ENCODE peak calls at places on chromosome 4, in six cellular contexts. Z is mesendoderm, Q is H9, K is neuronal stem cell, E is IMR-90, M is H1. J is an unnamed sample.
A peak's percentile ranks its signal among the peaks of the same experiment; 100 is the strongest.

GRCh38 chr4:77586953-77587383 is 18.7 kb upstream of the CXCL13 start:
- DNase-seq in E (no peak), M (no peak), K (no peak), Q (no peak), Z (no peak), J (no peak)

GRCh38 chr4:160835789-160836188 is 1328.0 kb downstream of the FSTL5 start:
- DNase-seq in Q (peak; percentile 86), E (no peak), M (peak; percentile 57), Z (peak; percentile 86), K (no peak), J (peak; percentile 2)

GRCh38 chr4:61994036-61994435 is 793.9 kb downstream of the ADGRL3 start:
- DNase-seq in M (no peak), Q (no peak), K (no peak), E (peak; percentile 5), Z (no peak), J (peak; percentile 73)

GRCh38 chr4:80127870-80128419 is 54.9 kb upstream of the ANTXR2 start:
- DNase-seq in M (no peak), E (no peak), Z (no peak), K (no peak), Q (no peak), J (no peak)

GRCh38 chr4:119537586-119537985 is 91.0 kb downstream of the PDE5A start:
- DNase-seq in M (no peak), E (no peak), Z (no peak), K (no peak), Q (no peak), J (no peak)

GRCh38 chr4:141131738-141132688 is 1.3 kb downstream of the RNF150 start:
- DNase-seq in M (no peak), E (peak; percentile 20), K (peak; percentile 31), Z (peak; percentile 20), Q (peak; percentile 38), J (peak; percentile 28)

GRCh38 chr4:41921476-41921875 is 13.8 kb upstream of the TMEM33 start:
- DNase-seq in M (no peak), K (no peak), Z (no peak), E (no peak), Q (no peak), J (no peak)

GRCh38 chr4:39568805-39569204 is 41.6 kb upstream of the UGDH start:
- DNase-seq in Q (no peak), K (no peak), E (no peak), Z (no peak), M (no peak), J (no peak)

GRCh38 chr4:20252656-20253271 is 1.1 kb downstream of the SLIT2 start:
- DNase-seq in Q (peak; percentile 53), K (peak; percentile 40), M (no peak), E (peak; percentile 39), Z (peak; percentile 70), J (peak; percentile 38)

GRCh38 chr4:123190176-123190575 is 206.4 kb upstream of the SPRY1 start:
- DNase-seq in K (no peak), Q (no peak), M (no peak), E (no peak), Z (no peak), J (no peak)

GRCh38 chr4:134201216-134202098 is at the start of gene PABPC4L:
- DNase-seq in Q (peak; percentile 62), K (peak; percentile 42), Z (peak; percentile 90), E (peak; percentile 24), M (peak; percentile 27), J (peak; percentile 56)

GRCh38 chr4:560731-561211 is 15.3 kb downstream of the TMEM271 start:
- DNase-seq in K (no peak), M (no peak), Z (no peak), Q (no peak), E (no peak), J (no peak)

GRCh38 chr4:76011700-76012387 is 4.5 kb upstream of the CXCL9 start:
- DNase-seq in K (no peak), Q (peak; percentile 44), Z (no peak), M (no peak), E (peak; percentile 91), J (peak; percentile 88)

GRCh38 chr4:76017056-76017686 is 6.1 kb downstream of the CXCL10 start:
- DNase-seq in K (no peak), E (no peak), Q (no peak), M (no peak), Z (peak; percentile 36), J (no peak)

GRCh38 chr4:76012388-76012801 is 5.1 kb upstream of the CXCL9 start:
- DNase-seq in E (peak; percentile 91), M (no peak), Q (no peak), Z (no peak), K (no peak), J (peak; percentile 80)

GRCh38 chr4:76013540-76013939 is 6.2 kb upstream of the CXCL9 start:
- DNase-seq in K (no peak), E (no peak), Z (no peak), M (no peak), Q (no peak), J (no peak)

DNA sequence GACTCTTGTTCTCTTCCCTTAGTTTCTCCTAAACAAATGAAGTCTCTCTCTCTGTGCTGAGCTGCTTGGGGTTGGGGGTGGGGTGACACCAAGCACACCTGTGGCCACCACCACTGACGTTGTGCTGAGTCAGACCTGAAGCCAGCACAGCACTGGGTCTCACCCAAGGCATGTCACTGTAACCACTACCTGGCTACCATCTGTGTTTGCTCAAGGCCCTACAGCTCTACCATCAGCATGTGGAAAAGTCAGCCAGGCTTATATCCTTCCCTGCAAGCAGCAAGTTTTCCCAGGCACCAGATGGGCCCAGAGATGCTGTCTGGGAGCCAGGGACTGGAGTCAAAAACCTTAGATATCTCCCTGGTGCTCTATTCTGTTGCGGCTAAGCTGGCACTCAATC is 6.9 kb downstream of the CXCL10 start:
- DNase-seq in Q (peak; percentile 57), E (no peak), K (no peak), Z (peak; percentile 44), M (no peak), J (no peak)
- H2BK15ac ChIP-seq in Q (no peak overlapping the region), E (peak overlapping the region; percentile 81), K (no peak overlapping the region), Z (no peak overlapping the region), M (no peak overlapping the region), J (no peak overlapping the region)

GRCh38 chr4:3660086-3660927 is 105.9 kb upstream of the ADRA2C start:
- DNase-seq in K (peak; percentile 29), Z (no peak), M (no peak), Q (no peak), E (peak; percentile 5), J (no peak)
- H2BK15ac ChIP-seq in K (peak overlapping the region; percentile 42), Z (no peak overlapping the region), M (peak overlapping the region; percentile 98), Q (no peak overlapping the region), E (no peak overlapping the region), J (no peak overlapping the region)

DNA sequence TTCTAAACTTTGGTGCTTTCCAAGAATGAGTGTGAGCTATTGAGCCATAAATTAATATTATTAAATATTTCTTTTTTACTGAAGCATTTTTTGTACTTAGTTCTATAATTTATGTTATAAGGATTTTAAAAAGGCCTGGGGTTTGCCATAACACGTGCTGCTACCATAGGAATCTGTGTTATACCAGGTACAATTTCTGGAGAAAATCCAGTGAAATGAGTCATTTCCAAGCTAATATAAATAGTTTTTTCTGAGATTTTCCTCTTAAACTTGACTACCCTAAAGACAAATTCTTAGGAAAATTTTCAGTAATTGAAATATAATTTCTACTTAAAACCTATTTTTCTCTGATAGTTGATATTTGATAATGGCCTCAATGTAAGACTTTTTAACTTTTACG is 130.8 kb downstream of the TLL1 start:
- DNase-seq in E (no peak), K (no peak), Q (no peak), M (no peak), Z (no peak), J (no peak)
- H2BK15ac ChIP-seq in E (no peak overlapping the region), K (no peak overlapping the region), Q (no peak overlapping the region), M (no peak overlapping the region), Z (no peak overlapping the region), J (no peak overlapping the region)

GRCh38 chr4:2365054-2365912 is 53.2 kb downstream of the ZFYVE28 start:
- DNase-seq in E (no peak), K (no peak), Q (no peak), M (no peak), Z (no peak), J (no peak)
- H2BK15ac ChIP-seq in E (no peak overlapping the region), K (peak overlapping the region; percentile 15), Q (no peak overlapping the region), M (no peak overlapping the region), Z (no peak overlapping the region), J (no peak overlapping the region)

J was measured in mesenchymal stem cell.